ENCODE peak calls at places on chromosome 5, in seven cellular contexts. R is H9, O is mesendoderm, D is mesenchymal stem cell, F is trophoblast cell, A is H1, I is IMR-90. L is an unnamed sample.

GRCh38 chr5:132491368-132492364 is 1.1 kb upstream of the IRF1 start:
- DNase-seq in R (peak), O (peak), D (peak), F (peak), A (no peak), I (no peak), L (no peak)

GRCh38 chr5:2011481-2012411 is 129.0 kb upstream of the IRX4 start:
- DNase-seq in R (no peak), O (no peak), D (no peak), F (no peak), A (no peak), I (no peak), L (no peak)

GRCh38 chr5:102903074-102903871 is 148.2 kb downstream of the PAM start:
- DNase-seq in R (no peak), O (no peak), D (no peak), F (no peak), A (no peak), I (peak), L (no peak)

GRCh38 chr5:95317085-95317484 is 32.2 kb upstream of the MCTP1 start:
- DNase-seq in R (no peak), O (peak), D (no peak), F (no peak), A (no peak), I (no peak), L (no peak)

GRCh38 chr5:107669543-107670027 is 1.2 kb downstream of the EFNA5 start:
- DNase-seq in R (peak), O (peak), D (peak), F (no peak), A (no peak), I (peak), L (no peak)

GRCh38 chr5:41193462-41194166 is 19.7 kb downstream of the C6 start:
- DNase-seq in R (no peak), O (no peak), D (no peak), F (peak), A (no peak), I (peak), L (no peak)

GRCh38 chr5:158538506-158539074 is 561.1 kb downstream of the EBF1 start:
- DNase-seq in R (peak), O (peak), D (no peak), F (no peak), A (peak), I (no peak), L (no peak)

GRCh38 chr5:172958268-172959046 is 767 bp upstream of the RPL26L1 start:
- DNase-seq in R (peak), O (peak), D (peak), F (peak), A (peak), I (peak), L (peak)

GRCh38 chr5:180365829-180366228 is 12.7 kb upstream of the GFPT2 start:
- DNase-seq in R (no peak), O (no peak), D (no peak), F (no peak), A (no peak), I (no peak), L (no peak)

GRCh38 chr5:139182528-139183296 is 15.5 kb downstream of the SIL1 start:
- DNase-seq in R (no peak), O (no peak), D (no peak), F (no peak), A (no peak), I (no peak), L (no peak)

GRCh38 chr5:112933651-112934365 is 11.8 kb upstream of the REEP5 start:
- DNase-seq in R (no peak), O (no peak), D (peak), F (no peak), A (no peak), I (peak), L (no peak)

GRCh38 chr5:80959768-80960442 is at the start of gene RASGRF2:
- DNase-seq in R (peak), O (peak), D (peak), F (peak), A (no peak), I (peak), L (peak)

GRCh38 chr5:76402880-76403712 is at the start of gene IQGAP2:
- DNase-seq in R (peak), O (peak), D (peak), F (peak), A (no peak), I (peak), L (peak)

GRCh38 chr5:65961644-65962043 is 35.3 kb downstream of the ERBIN start:
- DNase-seq in R (no peak), O (peak), D (peak), F (peak), A (no peak), I (peak), L (no peak)

GRCh38 chr5:101306391-101307137 is 403.5 kb upstream of the ST8SIA4 start:
- DNase-seq in R (no peak), O (peak), D (peak), F (no peak), A (no peak), I (no peak), L (no peak)

GRCh38 chr5:68344447-68345111 is 129.0 kb downstream of the PIK3R1 start:
- DNase-seq in R (no peak), O (no peak), D (peak), F (no peak), A (no peak), I (peak), L (no peak)

GRCh38 chr5:132418876-132419275 is 49.4 kb downstream of the SLC22A5 start:
- DNase-seq in R (no peak), O (no peak), D (no peak), F (no peak), A (no peak), I (no peak), L (no peak)

GRCh38 chr5:170070556-170071412 is 34.9 kb upstream of the FOXI1 start:
- DNase-seq in R (peak), O (peak), D (peak), F (no peak), A (peak), I (peak), L (peak)

GRCh38 chr5:108141676-108142075 is 240.2 kb downstream of the FBXL17 start:
- DNase-seq in R (no peak), O (no peak), D (peak), F (no peak), A (no peak), I (peak), L (no peak)

GRCh38 chr5:71912021-71912420 is 192.9 kb downstream of the CARTPT start:
- DNase-seq in R (no peak), O (no peak), D (no peak), F (no peak), A (no peak), I (no peak), L (no peak)

GRCh38 chr5:61746836-61747575 is 414.9 kb downstream of the ZSWIM6 start:
- DNase-seq in R (no peak), O (no peak), D (no peak), F (no peak), A (no peak), I (no peak), L (no peak)

GRCh38 chr5:109258755-109259154 is 151.0 kb downstream of the PJA2 start:
- DNase-seq in R (no peak), O (no peak), D (no peak), F (no peak), A (no peak), I (no peak), L (no peak)

GRCh38 chr5:132425009-132425937 is 55.8 kb downstream of the SLC22A5 start:
- DNase-seq in R (no peak), O (no peak), D (peak), F (peak), A (no peak), I (peak), L (no peak)

GRCh38 chr5:17360879-17361278 is 137.2 kb upstream of the TAF11L2 start:
- DNase-seq in R (no peak), O (peak), D (no peak), F (no peak), A (no peak), I (no peak), L (no peak)

GRCh38 chr5:171162165-171162564 is 146.9 kb upstream of the TLX3 start:
- DNase-seq in R (peak), O (peak), D (no peak), F (no peak), A (no peak), I (no peak), L (no peak)

GRCh38 chr5:54889826-54890225 is 95.6 kb downstream of the ESM1 start:
- DNase-seq in R (no peak), O (no peak), D (peak), F (no peak), A (no peak), I (peak), L (no peak)

GRCh38 chr5:168766038-168766700 is 187.0 kb upstream of the PANK3 start:
- DNase-seq in R (no peak), O (no peak), D (no peak), F (no peak), A (no peak), I (no peak), L (no peak)

GRCh38 chr5:59115345-59115744 is 532.5 kb downstream of the RAB3C start:
- DNase-seq in R (no peak), O (no peak), D (peak), F (no peak), A (no peak), I (peak), L (no peak)

GRCh38 chr5:31066655-31067328 is 126.7 kb upstream of the CDH6 start:
- DNase-seq in R (no peak), O (no peak), D (no peak), F (no peak), A (no peak), I (peak), L (no peak)

GRCh38 chr5:132209901-132210545 is 17.6 kb downstream of the P4HA2 start:
- DNase-seq in R (no peak), O (no peak), D (no peak), F (no peak), A (no peak), I (no peak), L (no peak)

GRCh38 chr5:113891491-113891890 is 378.0 kb downstream of the YTHDC2 start:
- DNase-seq in R (no peak), O (peak), D (no peak), F (no peak), A (no peak), I (no peak), L (no peak)

GRCh38 chr5:140076788-140077187 is 33.7 kb upstream of the NRG2 start:
- DNase-seq in R (no peak), O (no peak), D (no peak), F (no peak), A (no peak), I (no peak), L (no peak)

GRCh38 chr5:444226-444625 is 1.2 kb downstream of the EXOC3 start:
- DNase-seq in R (no peak), O (no peak), D (no peak), F (no peak), A (no peak), I (no peak), L (no peak)

GRCh38 chr5:60594715-60595114 is 105.3 kb downstream of the DEPDC1B start:
- DNase-seq in R (no peak), O (no peak), D (no peak), F (no peak), A (no peak), I (no peak), L (no peak)

GRCh38 chr5:106267256-106267655 is 1403.5 kb downstream of the EFNA5 start:
- DNase-seq in R (no peak), O (no peak), D (no peak), F (no peak), A (no peak), I (no peak), L (no peak)

GRCh38 chr5:126527892-126528291 is 67.1 kb downstream of the ALDH7A1 start:
- DNase-seq in R (no peak), O (no peak), D (peak), F (no peak), A (no peak), I (peak), L (no peak)

GRCh38 chr5:171531638-171532037 is 112.2 kb downstream of the FGF18 start:
- DNase-seq in R (no peak), O (no peak), D (no peak), F (no peak), A (no peak), I (no peak), L (no peak)

GRCh38 chr5:37838933-37839341 is 904 bp downstream of the GDNF start:
- DNase-seq in R (peak), O (peak), D (no peak), F (no peak), A (no peak), I (no peak), L (no peak)

GRCh38 chr5:152632380-152632779 is 227.3 kb upstream of the NMUR2 start:
- DNase-seq in R (no peak), O (no peak), D (no peak), F (peak), A (no peak), I (no peak), L (no peak)
- H2AK5ac ChIP-seq in R (no peak), O (no peak), D (no peak), F (no peak), A (no peak), I (no peak), L (no peak)

DNA sequence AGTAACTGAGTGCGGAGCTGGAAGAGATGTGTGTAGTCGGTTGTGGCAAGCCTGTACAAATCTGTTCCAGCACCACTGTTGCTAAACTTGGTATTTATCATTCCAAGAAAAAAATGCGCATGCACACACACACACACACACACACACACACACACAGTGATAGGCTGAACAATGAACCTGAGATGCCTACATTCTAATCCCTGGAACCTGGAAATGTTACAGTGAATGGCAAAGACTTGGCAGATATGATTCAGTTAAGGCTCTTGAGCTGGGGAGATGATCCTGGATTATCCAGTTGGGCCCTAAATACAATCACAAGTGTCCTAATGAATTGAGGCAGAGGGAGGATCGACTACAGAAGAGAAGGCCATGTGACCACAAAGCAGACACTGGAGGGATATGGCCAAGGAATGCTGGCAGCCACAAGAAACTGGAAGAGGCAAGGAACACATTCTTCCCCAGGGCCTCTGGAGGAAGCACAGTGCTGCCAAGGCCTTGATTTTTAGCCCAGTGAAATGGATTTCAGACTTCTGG is 49.7 kb upstream of the LHFPL2 start:
- DNase-seq in R (no peak), O (no peak), D (peak), F (no peak), A (no peak), I (peak), L (no peak)
- H2AK5ac ChIP-seq in R (no peak), O (no peak), D (no peak), F (no peak), A (no peak), I (peak), L (no peak)

GRCh38 chr5:5644249-5644648 is 221.8 kb downstream of the ICE1 start:
- DNase-seq in R (no peak), O (no peak), D (no peak), F (no peak), A (no peak), I (no peak), L (no peak)
- H2AK5ac ChIP-seq in R (no peak), O (no peak), D (no peak), F (no peak), A (no peak), I (no peak), L (no peak)

GRCh38 chr5:176995122-176995490 is 11.5 kb downstream of the UIMC1 start:
- DNase-seq in R (no peak), O (peak), D (no peak), F (no peak), A (no peak), I (no peak), L (no peak)
- H2AK5ac ChIP-seq in R (no peak), O (no peak), D (no peak), F (no peak), A (no peak), I (peak), L (no peak)

GRCh38 chr5:174176511-174176910 is 131.0 kb downstream of the NSG2 start:
- DNase-seq in R (peak), O (no peak), D (no peak), F (no peak), A (no peak), I (no peak), L (no peak)

GRCh38 chr5:174175869-174176268 is 130.4 kb downstream of the NSG2 start:
- DNase-seq in R (peak), O (no peak), D (no peak), F (no peak), A (no peak), I (no peak), L (no peak)

GRCh38 chr5:174180639-174181038 is 135.1 kb downstream of the NSG2 start:
- DNase-seq in R (peak), O (no peak), D (no peak), F (no peak), A (no peak), I (no peak), L (no peak)

GRCh38 chr5:174177976-174178600 is 132.6 kb downstream of the NSG2 start:
- DNase-seq in R (peak), O (no peak), D (no peak), F (no peak), A (no peak), I (no peak), L (no peak)

DNA sequence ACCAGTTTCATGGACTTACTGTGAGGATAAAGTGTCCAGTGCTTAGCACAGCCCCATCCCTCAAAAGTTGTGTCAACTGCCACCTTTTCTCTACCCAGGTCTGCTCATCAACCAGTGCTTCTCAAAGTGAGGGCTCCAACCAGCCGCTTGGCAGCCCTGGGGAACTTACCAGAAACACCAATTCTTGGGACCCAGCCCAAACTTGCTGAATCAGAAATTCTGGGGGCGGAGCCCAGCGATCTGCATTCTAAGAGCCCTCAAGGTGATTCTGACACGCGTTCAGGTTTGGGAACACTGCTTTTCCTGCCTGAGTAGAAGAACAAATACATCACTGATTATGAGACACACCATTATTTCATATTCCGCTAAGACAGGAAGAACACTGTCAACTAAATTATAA is 132.0 kb downstream of the NSG2 start:
- DNase-seq in R (peak), O (no peak), D (no peak), F (no peak), A (no peak), I (no peak), L (no peak)
- H2AK5ac ChIP-seq in R (no peak), O (no peak), D (no peak), F (no peak), A (no peak), I (no peak), L (no peak)

DNA sequence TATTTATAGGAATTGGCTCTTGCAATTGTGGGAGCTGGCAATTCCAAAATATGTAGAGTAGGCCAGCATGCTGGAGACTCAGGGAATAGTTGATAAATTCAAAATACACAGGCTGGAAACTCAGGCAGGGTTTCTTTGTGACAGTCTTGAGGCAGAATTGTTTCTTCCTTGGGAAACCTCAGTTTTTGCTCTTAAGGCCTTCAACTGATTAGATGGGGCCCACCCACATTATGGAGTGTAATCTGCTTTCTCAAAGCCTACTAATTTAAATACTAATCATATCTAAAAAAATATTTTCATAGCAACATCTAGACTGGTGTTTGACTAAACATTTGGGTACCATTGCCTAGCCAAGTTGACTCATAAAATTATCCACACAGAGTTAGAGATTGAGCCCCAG is 27.6 kb downstream of the CWC27 start:
- DNase-seq in R (no peak), O (no peak), D (no peak), F (no peak), A (no peak), I (no peak), L (no peak)
- H2AK5ac ChIP-seq in R (no peak), O (no peak), D (no peak), F (no peak), A (no peak), I (no peak), L (no peak)

DNA sequence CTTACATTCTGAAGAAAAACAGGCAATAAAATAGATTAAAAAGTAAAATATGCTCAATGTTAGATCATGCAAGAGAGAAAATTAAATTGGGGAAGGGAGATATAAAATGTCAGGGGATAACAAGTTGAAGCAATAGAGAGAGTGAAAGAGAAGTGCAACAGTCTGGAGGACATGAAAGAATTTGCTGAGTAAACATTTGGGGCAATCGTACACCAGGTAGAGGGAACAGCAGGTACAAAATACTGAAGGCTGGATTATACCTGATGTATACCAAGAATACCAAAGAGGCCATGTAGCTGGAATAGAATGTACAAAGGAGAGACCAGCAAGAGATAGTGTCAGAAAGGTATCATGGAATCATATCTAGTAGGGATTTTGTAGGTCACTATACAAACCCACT is 300.8 kb downstream of the DNAH5 start:
- DNase-seq in R (no peak), O (no peak), D (no peak), F (no peak), A (no peak), I (no peak), L (no peak)
- H2AK5ac ChIP-seq in R (no peak), O (no peak), D (no peak), F (no peak), A (no peak), I (no peak), L (no peak)

DNA sequence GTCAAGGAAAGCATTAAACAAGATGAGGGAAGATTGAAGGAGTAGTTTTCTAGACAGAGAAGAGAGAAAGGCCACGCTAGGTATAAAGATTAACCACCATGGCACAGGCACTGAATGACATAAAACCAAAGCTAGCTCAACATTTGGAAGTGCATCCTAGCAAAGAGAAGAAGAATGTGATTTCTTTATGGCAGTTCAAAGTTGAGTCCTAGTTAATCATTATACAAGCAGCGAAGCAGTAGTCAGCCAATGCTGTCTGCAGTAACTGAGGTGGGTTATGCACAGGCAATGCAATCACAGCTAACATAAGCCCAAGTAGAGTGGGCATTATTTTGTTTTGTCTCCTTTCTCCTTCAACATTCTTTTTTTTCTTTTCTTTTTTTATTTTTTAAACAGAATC is 24.0 kb upstream of the ANKRD31 start:
- DNase-seq in R (no peak), O (no peak), D (no peak), F (no peak), A (no peak), I (no peak), L (no peak)
- H2AK5ac ChIP-seq in R (no peak), O (no peak), D (no peak), F (no peak), A (no peak), I (no peak), L (no peak)